ENCODE peak calls at places on chromosomes 16 and 17, in ten cellular contexts. I is PC-9, S is PC-3, C is HCT116, H is fibroblast of lung, Z is HepG2, F is GM23248, D is mammary epithelial cell, J is endothelial cell of umbilical vein, U is hepatocyte. M is an unnamed sample.

GRCh38 chr16:9139965-9140364 is 48.5 kb downstream of the HAPSTR1 start:
- DNase-seq in I (no peak), S (peak), C (peak), H (peak), Z (peak), F (peak), D (peak), J (no peak), U (no peak), M (no peak)

GRCh38 chr16:86818701-86819522 is 240.6 kb downstream of the FOXL1 start:
- DNase-seq in I (no peak), S (no peak), C (no peak), H (no peak), Z (no peak), F (no peak), D (no peak), J (peak), U (peak), M (no peak)

GRCh38 chr16:8720967-8721692 is 46.7 kb downstream of the ABAT start:
- DNase-seq in I (no peak), S (no peak), C (no peak), H (no peak), Z (no peak), F (no peak), D (no peak), J (no peak), U (no peak), M (no peak)

GRCh38 chr16:61324044-61324443 is 712.2 kb downstream of the CDH8 start:
- DNase-seq in I (no peak), S (no peak), C (no peak), H (no peak), Z (no peak), F (no peak), D (no peak), J (no peak), U (no peak), M (no peak)

GRCh38 chr17:45338023-45338781 is 21.4 kb upstream of the MAP3K14 start:
- DNase-seq in I (no peak), S (no peak), C (no peak), H (no peak), Z (no peak), F (no peak), D (no peak), J (peak), U (no peak), M (no peak)

GRCh38 chr16:80966617-80967016 is 40.1 kb downstream of the CMC2 start:
- DNase-seq in I (no peak), S (no peak), C (no peak), H (no peak), Z (no peak), F (no peak), D (no peak), J (no peak), U (no peak), M (no peak)

GRCh38 chr17:2692781-2693135 is 18.8 kb downstream of the CLUH start:
- DNase-seq in I (no peak), S (no peak), C (no peak), H (no peak), Z (no peak), F (no peak), D (no peak), J (no peak), U (no peak), M (no peak)

GRCh38 chr16:85846461-85846860 is 47.0 kb downstream of the COX4I1 start:
- DNase-seq in I (no peak), S (no peak), C (no peak), H (no peak), Z (no peak), F (no peak), D (no peak), J (no peak), U (no peak), M (no peak)

GRCh38 chr17:30550512-30551273 is 73.5 kb downstream of the GOSR1 start:
- DNase-seq in I (peak), S (peak), C (peak), H (peak), Z (no peak), F (peak), D (peak), J (no peak), U (no peak), M (no peak)

GRCh38 chr16:56628486-56629035 is 3.0 kb downstream of the MT1E start:
- DNase-seq in I (no peak), S (no peak), C (no peak), H (no peak), Z (peak), F (peak), D (no peak), J (no peak), U (no peak), M (no peak)

GRCh38 chr17:44919411-44919810 is 4.1 kb upstream of the GFAP start:
- DNase-seq in I (no peak), S (no peak), C (no peak), H (no peak), Z (no peak), F (no peak), D (no peak), J (no peak), U (no peak), M (no peak)

GRCh38 chr17:82931696-82932060 is 91.9 kb upstream of the ZNF750 start:
- DNase-seq in I (no peak), S (peak), C (no peak), H (peak), Z (no peak), F (peak), D (peak), J (no peak), U (no peak), M (peak)

GRCh38 chr17:45844695-45845375 is at the start of gene SPPL2C:
- DNase-seq in I (no peak), S (no peak), C (no peak), H (no peak), Z (no peak), F (no peak), D (no peak), J (no peak), U (no peak), M (no peak)

GRCh38 chr16:54160939-54161897 is 125.4 kb downstream of the IRX3 start:
- DNase-seq in I (no peak), S (no peak), C (no peak), H (no peak), Z (peak), F (no peak), D (no peak), J (no peak), U (no peak), M (no peak)

GRCh38 chr16:56424791-56425438 is 430 bp downstream of the AMFR start:
- DNase-seq in I (no peak), S (no peak), C (no peak), H (peak), Z (no peak), F (peak), D (no peak), J (peak), U (peak), M (no peak)

GRCh38 chr16:79845734-79846135 is 245.2 kb upstream of the MAF start:
- DNase-seq in I (no peak), S (no peak), C (no peak), H (no peak), Z (no peak), F (no peak), D (no peak), J (no peak), U (no peak), M (no peak)

GRCh38 chr16:3909791-3910583 is 29.5 kb upstream of the CREBBP start:
- DNase-seq in I (no peak), S (no peak), C (no peak), H (no peak), Z (no peak), F (peak), D (no peak), J (no peak), U (no peak), M (no peak)

GRCh38 chr16:88527186-88527936 is 42.8 kb upstream of the ZC3H18 start:
- DNase-seq in I (no peak), S (peak), C (peak), H (peak), Z (peak), F (peak), D (peak), J (peak), U (peak), M (no peak)

GRCh38 chr17:46943511-46944393 is 20.8 kb downstream of the GOSR2 start:
- DNase-seq in I (peak), S (peak), C (no peak), H (peak), Z (peak), F (peak), D (no peak), J (peak), U (peak), M (no peak)

GRCh38 chr17:35972535-35972934 is 8.8 kb downstream of the CCL16 start:
- DNase-seq in I (no peak), S (no peak), C (no peak), H (no peak), Z (peak), F (no peak), D (no peak), J (no peak), U (no peak), M (no peak)

GRCh38 chr17:43601280-43602050 is 55.3 kb upstream of the ETV4 start:
- DNase-seq in I (no peak), S (no peak), C (no peak), H (peak), Z (no peak), F (no peak), D (no peak), J (peak), U (no peak), M (no peak)

GRCh38 chr16:56677474-56677873 is 4.8 kb upstream of the MT1X start:
- DNase-seq in I (no peak), S (no peak), C (no peak), H (no peak), Z (no peak), F (no peak), D (no peak), J (no peak), U (no peak), M (no peak)

GRCh38 chr16:4700380-4700996 is 7.1 kb downstream of the NUDT16L1 start:
- DNase-seq in I (no peak), S (no peak), C (no peak), H (no peak), Z (no peak), F (no peak), D (peak), J (no peak), U (no peak), M (no peak)

GRCh38 chr16:60675022-60675421 is 1361.2 kb downstream of the CDH8 start:
- DNase-seq in I (no peak), S (no peak), C (no peak), H (no peak), Z (no peak), F (no peak), D (no peak), J (no peak), U (no peak), M (no peak)

GRCh38 chr16:3068486-3068885 is 3.0 kb downstream of the IL32 start:
- DNase-seq in I (no peak), S (no peak), C (no peak), H (no peak), Z (no peak), F (no peak), D (no peak), J (no peak), U (no peak), M (no peak)

GRCh38 chr16:82630219-82630618 is 3.5 kb downstream of the CDH13 start:
- DNase-seq in I (no peak), S (peak), C (no peak), H (peak), Z (no peak), F (peak), D (peak), J (no peak), U (no peak), M (no peak)

GRCh38 chr16:82629441-82630027 is 2.8 kb downstream of the CDH13 start:
- DNase-seq in I (no peak), S (peak), C (no peak), H (peak), Z (no peak), F (peak), D (peak), J (peak), U (no peak), M (no peak)

GRCh38 chr16:82625066-82625968 is 1.5 kb upstream of the CDH13 start:
- DNase-seq in I (no peak), S (no peak), C (no peak), H (no peak), Z (no peak), F (no peak), D (no peak), J (no peak), U (no peak), M (no peak)

GRCh38 chr16:82628741-82629140 is 2.0 kb downstream of the CDH13 start:
- DNase-seq in I (no peak), S (no peak), C (no peak), H (no peak), Z (no peak), F (no peak), D (no peak), J (peak), U (no peak), M (no peak)

DNA sequence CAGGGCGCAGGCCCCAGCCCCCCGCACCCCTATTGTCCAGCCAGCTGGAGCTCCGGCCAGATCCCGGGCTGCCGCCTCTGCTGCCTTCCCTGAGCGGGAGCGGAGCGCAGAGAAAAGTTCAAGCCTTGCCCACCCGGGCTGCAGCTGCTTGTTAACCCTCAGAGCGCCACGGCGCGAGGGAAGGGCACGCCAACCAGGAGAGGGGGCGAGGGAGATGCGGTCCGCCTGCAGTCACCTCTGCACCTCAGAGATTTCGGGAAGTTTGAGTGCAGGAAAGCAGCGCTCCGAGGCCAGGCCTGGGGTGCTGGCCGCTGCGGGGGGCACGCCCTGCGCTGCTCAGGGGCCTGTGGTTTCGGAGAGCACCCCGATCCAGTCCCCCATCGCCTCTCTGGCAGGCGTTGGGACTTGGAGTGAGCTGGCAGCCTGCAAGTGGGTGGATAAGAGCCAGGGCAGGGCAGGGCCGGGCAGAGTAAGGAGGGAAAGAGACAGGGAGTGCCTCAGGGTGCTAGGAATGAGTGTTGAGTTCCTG is 1.1 kb downstream of the CDH13 start:
- DNase-seq in I (no peak), S (peak), C (no peak), H (peak), Z (no peak), F (peak), D (peak), J (peak), U (no peak), M (no peak)
- TF ChIP-seq EZH2 in I (no peak), S (no peak), C (no peak), H (no peak), Z (no peak), F (no peak), D (no peak), J (no peak), U (peak), M (no peak)

DNA sequence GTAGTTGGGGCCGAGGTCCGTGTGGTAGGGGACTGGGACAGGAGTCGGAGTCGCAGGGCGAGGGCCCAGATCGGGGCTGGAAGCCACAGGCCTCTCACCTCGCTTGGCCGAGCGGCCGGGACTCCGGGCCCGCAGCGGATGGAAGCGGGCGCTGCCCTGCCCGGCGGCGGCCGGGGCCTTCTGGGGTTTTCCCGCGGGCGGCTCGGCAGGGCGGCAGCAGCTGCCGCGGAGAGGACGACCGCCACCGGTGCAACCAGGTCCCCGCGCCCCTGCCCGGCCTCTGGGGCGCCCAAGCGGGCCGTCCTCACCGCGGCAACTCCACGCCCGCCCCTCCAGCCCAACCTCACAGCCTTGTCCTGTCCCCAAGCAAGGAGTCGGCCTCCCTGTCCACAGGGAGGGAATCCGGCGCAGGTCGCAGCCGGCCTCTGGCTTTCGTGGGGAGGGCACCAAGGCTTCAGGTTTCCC is 15.6 kb upstream of the UTP6 start:
- DNase-seq in I (no peak), S (no peak), C (no peak), H (no peak), Z (no peak), F (no peak), D (no peak), J (no peak), U (no peak), M (no peak)
- TF ChIP-seq EZH2 in I (no peak), S (no peak), C (no peak), H (no peak), Z (no peak), F (no peak), D (no peak), J (no peak), U (no peak), M (no peak)

DNA sequence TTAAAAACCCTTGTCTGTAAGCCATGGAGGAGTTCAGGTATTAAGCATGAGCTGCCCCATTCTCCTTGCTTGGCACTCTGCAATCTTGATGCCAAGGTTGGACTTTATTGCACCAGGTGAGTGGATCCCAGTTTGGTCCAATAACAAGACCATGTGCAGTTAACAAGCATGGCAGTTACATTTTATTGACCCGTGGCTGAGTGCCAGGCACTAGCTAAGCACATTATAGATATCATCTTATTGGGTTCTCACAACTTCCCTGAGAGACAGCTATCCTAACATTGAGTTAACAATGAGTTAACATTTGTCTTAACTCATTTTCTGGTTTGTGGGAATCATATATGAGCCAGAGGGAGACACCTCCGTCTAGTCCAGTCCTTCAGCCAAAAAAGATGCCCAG is 21.8 kb downstream of the LYRM9 start:
- DNase-seq in I (no peak), S (no peak), C (no peak), H (no peak), Z (no peak), F (no peak), D (no peak), J (no peak), U (no peak), M (no peak)
- TF ChIP-seq EZH2 in I (no peak), S (no peak), C (no peak), H (no peak), Z (no peak), F (no peak), D (no peak), J (no peak), U (no peak), M (no peak)

GRCh38 chr16:71425746-71426068 is 16.1 kb downstream of the TLE7 start:
- DNase-seq in I (no peak), S (no peak), C (no peak), H (no peak), Z (no peak), F (no peak), D (no peak), J (no peak), U (no peak), M (no peak)
- TF ChIP-seq EZH2 in I (no peak), S (no peak), C (no peak), H (no peak), Z (no peak), F (no peak), D (no peak), J (peak), U (peak), M (no peak)

DNA sequence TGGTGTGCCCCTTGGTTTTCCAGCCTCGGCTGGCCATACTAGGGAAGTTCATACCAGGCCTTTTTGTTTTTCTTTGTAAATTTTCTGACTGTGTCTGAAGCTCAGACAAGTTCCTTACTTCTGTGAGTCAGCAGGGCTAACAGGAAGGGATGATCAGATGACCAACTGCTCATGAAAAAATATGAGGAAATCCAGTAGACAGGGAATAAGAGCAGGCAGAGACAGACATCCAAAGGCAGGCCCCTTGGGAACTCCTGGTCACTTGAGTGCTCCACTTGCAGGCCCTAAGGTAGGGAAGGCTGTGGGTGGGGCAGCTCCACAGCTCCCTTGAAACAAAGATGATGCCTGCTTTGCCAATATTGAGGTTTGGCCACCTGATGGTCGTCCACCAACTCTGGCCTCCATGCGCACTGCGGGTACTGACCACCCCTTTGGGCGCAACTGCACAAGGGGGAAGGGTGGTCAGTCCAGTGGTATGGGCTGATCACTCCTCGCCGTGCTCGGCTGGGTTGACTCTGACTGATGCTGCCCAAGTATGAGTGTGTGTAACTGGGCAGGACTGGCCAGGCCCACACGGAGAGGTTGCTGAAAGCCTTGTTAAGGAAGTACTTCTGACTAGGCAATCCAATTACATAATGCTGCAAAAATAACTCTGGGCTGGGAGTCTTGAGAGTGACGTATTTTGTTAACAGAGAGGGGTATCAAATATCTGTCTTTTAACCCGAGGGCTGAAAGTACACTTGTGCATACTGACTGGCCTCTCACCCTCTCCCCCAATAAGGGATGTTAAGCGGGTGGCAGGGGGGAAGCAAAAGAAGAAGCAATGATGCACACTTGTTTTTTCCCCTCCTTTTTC is 20.8 kb upstream of the ZFHX3 start:
- DNase-seq in I (peak), S (peak), C (no peak), H (peak), Z (peak), F (peak), D (peak), J (peak), U (no peak), M (no peak)
- TF ChIP-seq EZH2 in I (no peak), S (no peak), C (no peak), H (no peak), Z (no peak), F (no peak), D (no peak), J (no peak), U (no peak), M (no peak)

GRCh38 chr17:61401280-61402072 is 1.8 kb downstream of the TBX2 start:
- DNase-seq in I (no peak), S (no peak), C (no peak), H (peak), Z (no peak), F (peak), D (no peak), J (no peak), U (no peak), M (no peak)
- TF ChIP-seq EZH2 in I (no peak), S (no peak), C (no peak), H (no peak), Z (no peak), F (no peak), D (no peak), J (peak), U (peak), M (no peak)

GRCh38 chr16:67156146-67156844 is 3.4 kb downstream of the TRADD start:
- DNase-seq in I (no peak), S (no peak), C (no peak), H (no peak), Z (no peak), F (no peak), D (no peak), J (no peak), U (no peak), M (no peak)
- TF ChIP-seq EZH2 in I (no peak), S (no peak), C (no peak), H (no peak), Z (no peak), F (no peak), D (no peak), J (no peak), U (no peak), M (no peak)